ENCODE peak calls at places on chromosomes 16 and 17, in seven cellular contexts. W is HCT116, S is sigmoid colon, X is GM23338, R is SK-N-SH, H is prostate gland, U is H1. T is an unnamed sample.

GRCh38 chr16:69940676-69941075 is 10.5 kb upstream of the CLEC18A start:
- DNase-seq in W (no peak), S (no peak), X (no peak), R (no peak), H (no peak), U (no peak), T (no peak)

GRCh38 chr17:16910341-16910740 is 61.6 kb downstream of the TNFRSF13B start:
- DNase-seq in W (no peak), S (no peak), X (no peak), R (no peak), H (no peak), U (peak; percentile 26), T (no peak)

GRCh38 chr17:8101721-8102120 is 14.2 kb upstream of the ALOX12B start:
- DNase-seq in W (no peak), S (peak; percentile 40), X (no peak), R (no peak), H (no peak), U (no peak), T (no peak)

GRCh38 chr16:24583494-24583893 is 44.1 kb downstream of the RBBP6 start:
- DNase-seq in W (no peak), S (no peak), X (no peak), R (no peak), H (no peak), U (no peak), T (no peak)

GRCh38 chr16:70685938-70686375 is at the start of gene MTSS2:
- DNase-seq in W (peak; percentile 35), S (peak; percentile 96), X (peak; percentile 92), R (peak; percentile 97), H (peak; percentile 92), U (peak; percentile 83), T (peak; percentile 93)

GRCh38 chr17:32142038-32142856 is at the start of gene RHOT1:
- DNase-seq in W (peak; percentile 67), S (peak; percentile 87), X (peak; percentile 86), R (peak; percentile 91), H (peak; percentile 60), U (peak; percentile 88), T (peak; percentile 79)

GRCh38 chr17:34413443-34414076 is 50.5 kb upstream of the CCL1 start:
- DNase-seq in W (no peak), S (no peak), X (no peak), R (no peak), H (no peak), U (no peak), T (no peak)

GRCh38 chr16:85525464-85526117 is 87.5 kb upstream of the GSE1 start:
- DNase-seq in W (no peak), S (no peak), X (no peak), R (no peak), H (no peak), U (no peak), T (no peak)

GRCh38 chr17:44916781-44917241 is 1.5 kb upstream of the GFAP start:
- DNase-seq in W (no peak), S (peak; percentile 89), X (no peak), R (peak; percentile 45), H (peak; percentile 70), U (no peak), T (no peak)

GRCh38 chr17:64004903-64005733 is 7.0 kb downstream of the PRR29 start:
- DNase-seq in W (no peak), S (peak; percentile 59), X (no peak), R (peak; percentile 19), H (no peak), U (peak; percentile 42), T (peak; percentile 77)

GRCh38 chr17:8706431-8706830 is 38.2 kb downstream of the CCDC42 start:
- DNase-seq in W (no peak), S (no peak), X (no peak), R (no peak), H (no peak), U (no peak), T (peak; percentile 13)

GRCh38 chr17:60451965-60452364 is 29.7 kb downstream of the CHCT1 start:
- DNase-seq in W (no peak), S (no peak), X (no peak), R (no peak), H (no peak), U (no peak), T (no peak)

GRCh38 chr16:3579776-3580175 is 2.6 kb upstream of the NLRC3 start:
- DNase-seq in W (no peak), S (no peak), X (no peak), R (no peak), H (no peak), U (no peak), T (no peak)
- H3K4me1 ChIP-seq in W (peaks cover 9% of the 10 kb centered on the region), S (peaks cover 7% of the 10 kb centered on the region), X (no peaks in the 10 kb centered on the region), R (no peaks in the 10 kb centered on the region), H (no peaks in the 10 kb centered on the region), U (peaks cover 8% of the 10 kb centered on the region), T (peaks cover 12% of the 10 kb centered on the region)

GRCh38 chr17:50201226-50201854 is at the start of gene COL1A1:
- DNase-seq in W (no peak), S (peak; percentile 97), X (peak; percentile 59), R (peak; percentile 54), H (no peak), U (peak; percentile 76), T (peak; percentile 93)
- TF ChIP-seq POLR2AphosphoS5 in W (no peak), S (peak; percentile 96), X (peak; percentile 81), R (peak; percentile 100), H (peak; percentile 35), U (peak; percentile 68), T (peak; percentile 67)

GRCh38 chr16:89700649-89701424 is 668 bp downstream of the SPATA2L start:
- DNase-seq in W (no peak), S (no peak), X (peak; percentile 81), R (peak; percentile 74), H (peak; percentile 51), U (peak; percentile 76), T (no peak)
- TF ChIP-seq CTCF in W (peak; percentile 43), S (no peak), X (peak; percentile 52), R (peak; percentile 28), H (peak; percentile 32), U (peak; percentile 66), T (peak; percentile 22)

GRCh38 chr17:72158895-72159885 is 38.4 kb downstream of the SOX9 start:
- DNase-seq in W (no peak), S (no peak), X (no peak), R (no peak), H (no peak), U (no peak), T (no peak)
- H3K4me1 ChIP-seq in W (peaks cover 11% of the 10 kb centered on the region), S (no peaks in the 10 kb centered on the region), X (no peaks in the 10 kb centered on the region), R (no peaks in the 10 kb centered on the region), H (no peaks in the 10 kb centered on the region), U (no peaks in the 10 kb centered on the region), T (no peaks in the 10 kb centered on the region)

DNA sequence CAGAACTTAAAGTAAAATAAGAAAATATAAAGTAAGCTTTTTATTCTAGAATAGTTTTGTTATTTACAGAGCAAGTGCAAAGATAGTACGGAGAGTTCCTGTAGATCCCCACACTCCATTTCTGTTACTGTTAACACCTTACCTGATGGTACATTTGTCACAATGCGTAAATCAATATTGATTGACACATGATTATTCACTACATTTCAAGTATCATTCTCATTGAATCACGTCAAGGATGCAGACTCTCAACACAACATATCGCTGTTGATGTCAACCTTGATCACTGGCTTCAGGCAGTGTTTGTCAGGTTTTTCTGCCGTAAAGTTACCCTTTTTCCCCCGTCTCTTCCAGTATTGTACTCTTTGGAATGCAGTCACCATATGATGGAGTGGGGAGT is 64.2 kb upstream of the WSCD1 start:
- DNase-seq in W (no peak), S (no peak), X (no peak), R (no peak), H (no peak), U (no peak), T (no peak)
- TF ChIP-seq POLR2AphosphoS5 in W (no peak), S (no peak), X (no peak), R (no peak), H (no peak), U (no peak), T (no peak)

GRCh38 chr17:79019631-79020584 is 4.1 kb upstream of the C1QTNF1 start:
- DNase-seq in W (peak; percentile 76), S (peak; percentile 85), X (peak; percentile 63), R (peak; percentile 81), H (peak; percentile 65), U (no peak), T (peak; percentile 86)
- TF ChIP-seq CTCF in W (peak; percentile 89), S (peak; percentile 21), X (peak; percentile 64), R (peak; percentile 99), H (peak; percentile 74), U (no peak), T (peak; percentile 59)

T was measured in suprapubic skin.